ENCODE peak calls at places on chromosomes 5 and 9, in nine cellular contexts. U, I, N, E, L, W, Q, Y and O are unnamed samples.

GRCh38 chr5:132176543-132176945 is 51.1 kb downstream of the P4HA2 start:
- DNase-seq in E (no peak), Y (no peak), I (no peak), N (no peak), U (no peak), L (no peak), W (no peak), Q (no peak), O (no peak)

GRCh38 chr9:104025109-104025508 is 69.0 kb upstream of the SMC2 start:
- DNase-seq in Q (peak), W (no peak), Y (no peak), N (no peak), I (no peak), L (no peak), E (no peak), U (no peak), O (no peak)

GRCh38 chr9:128552744-128553221 is 396 bp downstream of the SPTAN1 start:
- DNase-seq in L (peak), E (no peak), W (no peak), Y (peak), I (peak), N (peak), Q (no peak), U (peak), O (no peak)

GRCh38 chr5:1208221-1208742 is 6.9 kb downstream of the SLC6A19 start:
- DNase-seq in Y (no peak), I (no peak), E (no peak), N (no peak), U (no peak), Q (no peak), W (no peak), L (no peak), O (no peak)

GRCh38 chr5:57195060-57195459 is 21.2 kb downstream of the GPBP1 start:
- DNase-seq in W (no peak), Q (no peak), I (no peak), Y (no peak), N (no peak), E (no peak), L (no peak), U (no peak), O (no peak)

GRCh38 chr9:95058795-95059386 is 258.6 kb downstream of the FANCC start:
- DNase-seq in U (peak), W (no peak), Y (no peak), N (no peak), I (no peak), Q (no peak), E (peak), L (no peak), O (no peak)

GRCh38 chr5:171521219-171521633 is 101.8 kb downstream of the FGF18 start:
- DNase-seq in W (no peak), Q (peak), Y (no peak), L (peak), N (no peak), U (peak), I (peak), E (peak), O (no peak)

GRCh38 chr9:114035845-114036785 is 42.0 kb downstream of the AMBP start:
- DNase-seq in Y (no peak), Q (no peak), I (no peak), E (no peak), N (no peak), U (no peak), L (no peak), W (no peak), O (no peak)

GRCh38 chr5:155661859-155662258 is 648.3 kb downstream of the KIF4B start:
- DNase-seq in Y (no peak), U (no peak), W (no peak), Q (no peak), E (no peak), L (no peak), I (no peak), N (no peak), O (no peak)

GRCh38 chr5:131280417-131280816 is 16.6 kb downstream of the CDC42SE2 start:
- DNase-seq in Q (no peak), L (no peak), I (no peak), N (no peak), W (no peak), U (no peak), Y (no peak), E (no peak), O (no peak)

GRCh38 chr9:34253460-34253837 is 74.6 kb downstream of the UBAP1 start:
- DNase-seq in W (no peak), U (no peak), L (no peak), E (peak), Y (peak), I (peak), Q (peak), N (no peak), O (no peak)

GRCh38 chr5:134136221-134136631 is 21.7 kb downstream of the TCF7 start:
- DNase-seq in E (no peak), U (no peak), N (no peak), W (no peak), Y (peak), I (no peak), Q (no peak), L (no peak), O (no peak)

GRCh38 chr5:41433552-41434181 is 76.7 kb downstream of the PLCXD3 start:
- DNase-seq in W (no peak), L (no peak), E (no peak), I (no peak), N (no peak), Q (peak), U (no peak), Y (no peak), O (no peak)

GRCh38 chr9:10873999-10874398 is 261.2 kb upstream of the PTPRD start:
- DNase-seq in E (no peak), Q (no peak), U (no peak), L (no peak), N (no peak), W (no peak), Y (no peak), I (no peak), O (no peak)

GRCh38 chr9:97237951-97238851 is 69.3 kb upstream of the CCDC180 start:
- DNase-seq in N (peak), U (peak), E (peak), L (peak), W (peak), Y (peak), I (peak), Q (peak), O (peak)

GRCh38 chr5:140106101-140106500 is 7.8 kb upstream of the PURA start:
- DNase-seq in Y (no peak), E (no peak), N (no peak), U (no peak), Q (no peak), W (no peak), L (no peak), I (no peak), O (no peak)

GRCh38 chr9:25003686-25004085 is 458.0 kb upstream of the IZUMO3 start:
- DNase-seq in U (no peak), Y (no peak), L (no peak), N (no peak), W (no peak), Q (no peak), E (no peak), I (peak), O (no peak)

GRCh38 chr5:155726267-155726666 is 600.7 kb upstream of the SGCD start:
- DNase-seq in U (no peak), Y (no peak), W (no peak), E (no peak), I (peak), N (peak), L (no peak), Q (peak), O (no peak)

GRCh38 chr5:168859471-168859870 is 280.3 kb upstream of the PANK3 start:
- DNase-seq in N (no peak), E (no peak), Q (no peak), Y (no peak), W (no peak), I (no peak), U (no peak), L (no peak), O (no peak)

GRCh38 chr9:110668528-110669167 is at the start of gene MUSK:
- DNase-seq in Q (no peak), W (no peak), L (no peak), N (no peak), Y (peak), I (no peak), U (no peak), E (no peak), O (no peak)

GRCh38 chr9:8960254-8960653 is 1160.7 kb upstream of the DMAC1 start:
- DNase-seq in Y (no peak), L (no peak), I (no peak), E (no peak), U (no peak), N (no peak), W (no peak), Q (no peak), O (no peak)

GRCh38 chr5:172760933-172761332 is 10.1 kb downstream of the DUSP1 start:
- DNase-seq in I (no peak), E (no peak), N (no peak), Q (no peak), Y (no peak), L (no peak), U (no peak), W (no peak), O (no peak)

GRCh38 chr5:139975306-139975705 is 67.8 kb downstream of the NRG2 start:
- DNase-seq in W (no peak), Q (no peak), E (no peak), Y (no peak), U (no peak), N (no peak), I (no peak), L (no peak), O (no peak)

GRCh38 chr5:164636456-164636855 is 1131.0 kb downstream of the MAT2B start:
- DNase-seq in L (no peak), N (no peak), E (no peak), Q (no peak), U (no peak), W (no peak), Y (no peak), I (no peak), O (no peak)

GRCh38 chr9:130946778-130947617 is 8.0 kb upstream of the FIBCD1 start:
- DNase-seq in N (no peak), L (peak), Y (no peak), I (peak), U (no peak), E (no peak), Q (peak), W (no peak), O (no peak)

GRCh38 chr5:101782352-101783087 is 513.6 kb downstream of the SLCO4C1 start:
- DNase-seq in L (no peak), N (no peak), Y (no peak), I (no peak), U (no peak), Q (no peak), E (no peak), W (no peak), O (no peak)

GRCh38 chr9:109974143-109974917 is 194.3 kb downstream of the PALM2AKAP2 start:
- DNase-seq in U (no peak), Q (no peak), I (no peak), L (no peak), E (no peak), Y (no peak), W (no peak), N (no peak), O (no peak)

GRCh38 chr5:125536582-125536981 is 790.1 kb upstream of the ZNF608 start:
- DNase-seq in L (no peak), W (no peak), I (no peak), U (no peak), Q (peak), N (no peak), Y (no peak), E (no peak), O (no peak)

GRCh38 chr5:124132843-124133242 is 613.6 kb downstream of the ZNF608 start:
- DNase-seq in Y (no peak), U (peak), Q (no peak), L (no peak), I (no peak), E (no peak), N (no peak), W (no peak), O (no peak)

GRCh38 chr5:11126844-11127243 is 365.8 kb upstream of the DAP start:
- DNase-seq in U (no peak), L (no peak), N (no peak), Y (no peak), W (no peak), E (no peak), Q (no peak), I (no peak), O (no peak)

GRCh38 chr5:14131855-14132503 is 11.2 kb upstream of the TRIO start:
- DNase-seq in L (no peak), U (no peak), Y (no peak), I (no peak), Q (no peak), N (no peak), W (no peak), E (no peak), O (no peak)

GRCh38 chr5:10949856-10950630 is 189.0 kb upstream of the DAP start:
- DNase-seq in I (no peak), Y (no peak), W (no peak), U (no peak), N (no peak), E (no peak), Q (no peak), L (no peak), O (no peak)

GRCh38 chr9:92444841-92445240 is 20.6 kb upstream of the OMD start:
- DNase-seq in N (no peak), U (no peak), Q (no peak), Y (no peak), E (no peak), W (no peak), I (no peak), L (no peak), O (no peak)

GRCh38 chr5:60492958-60493357 is 207.0 kb downstream of the DEPDC1B start:
- DNase-seq in L (no peak), I (peak), E (peak), U (no peak), Y (no peak), Q (peak), N (no peak), W (no peak), O (no peak)

GRCh38 chr5:38847549-38848341 is 1.9 kb downstream of the OSMR start:
- DNase-seq in Q (no peak), E (no peak), N (no peak), Y (no peak), U (no peak), W (no peak), I (peak), L (peak), O (no peak)
- TF ChIP-seq CTCF in Q (peak), E (peak), N (no peak), Y (no peak), U (no peak), W (no peak), I (no peak), L (no peak), O (no peak)

DNA sequence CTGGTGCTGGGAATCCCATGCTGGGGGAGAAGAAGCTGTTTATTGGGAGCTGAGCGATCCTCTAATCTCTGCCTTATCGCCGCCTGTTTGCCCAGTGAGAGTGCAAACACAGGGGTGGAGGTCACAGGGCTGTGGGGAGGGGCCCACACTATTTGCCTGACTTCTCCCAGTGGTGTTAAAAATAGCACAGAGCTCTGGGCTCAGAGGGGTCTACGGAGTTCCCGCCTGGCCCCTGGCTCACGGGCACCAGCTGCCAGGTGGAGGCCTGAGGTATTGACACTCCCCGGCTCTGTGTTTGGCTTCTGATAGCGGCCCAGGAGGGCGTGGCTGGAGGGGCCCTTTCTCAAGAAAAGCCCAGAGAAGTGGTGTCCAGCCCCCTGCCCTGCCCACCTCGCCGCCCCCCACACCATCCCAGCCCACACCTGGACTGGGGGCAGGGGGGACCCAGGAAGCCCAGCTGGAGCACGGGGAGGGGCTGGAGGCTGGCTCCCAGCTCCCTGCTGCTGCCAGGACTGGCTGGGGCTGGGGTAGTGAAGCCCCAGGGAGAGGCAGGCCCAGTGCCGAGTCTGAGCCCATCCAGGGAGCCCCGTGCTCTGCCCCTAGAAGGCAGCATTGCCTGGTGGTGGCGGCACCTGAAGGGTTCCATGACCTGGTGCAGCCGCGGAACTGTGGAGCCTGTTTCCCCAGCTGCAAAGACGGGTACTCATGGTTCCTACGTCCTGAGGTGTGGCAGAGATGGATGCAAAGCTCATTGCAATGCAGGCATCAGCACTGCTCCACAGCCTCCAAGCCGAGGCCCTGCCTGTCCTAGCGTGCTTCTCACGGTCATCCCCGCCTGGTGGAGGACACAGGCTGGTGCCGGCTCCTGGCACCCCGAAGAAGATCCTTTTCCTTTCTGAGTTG is 35.7 kb upstream of the EGFL7 start:
- DNase-seq in N (no peak), Y (no peak), Q (no peak), I (no peak), W (no peak), U (no peak), L (no peak), E (no peak), O (no peak)
- TF ChIP-seq CTCF in N (peak), Y (no peak), Q (no peak), I (no peak), W (peak), U (no peak), L (peak), E (peak), O (no peak)

DNA sequence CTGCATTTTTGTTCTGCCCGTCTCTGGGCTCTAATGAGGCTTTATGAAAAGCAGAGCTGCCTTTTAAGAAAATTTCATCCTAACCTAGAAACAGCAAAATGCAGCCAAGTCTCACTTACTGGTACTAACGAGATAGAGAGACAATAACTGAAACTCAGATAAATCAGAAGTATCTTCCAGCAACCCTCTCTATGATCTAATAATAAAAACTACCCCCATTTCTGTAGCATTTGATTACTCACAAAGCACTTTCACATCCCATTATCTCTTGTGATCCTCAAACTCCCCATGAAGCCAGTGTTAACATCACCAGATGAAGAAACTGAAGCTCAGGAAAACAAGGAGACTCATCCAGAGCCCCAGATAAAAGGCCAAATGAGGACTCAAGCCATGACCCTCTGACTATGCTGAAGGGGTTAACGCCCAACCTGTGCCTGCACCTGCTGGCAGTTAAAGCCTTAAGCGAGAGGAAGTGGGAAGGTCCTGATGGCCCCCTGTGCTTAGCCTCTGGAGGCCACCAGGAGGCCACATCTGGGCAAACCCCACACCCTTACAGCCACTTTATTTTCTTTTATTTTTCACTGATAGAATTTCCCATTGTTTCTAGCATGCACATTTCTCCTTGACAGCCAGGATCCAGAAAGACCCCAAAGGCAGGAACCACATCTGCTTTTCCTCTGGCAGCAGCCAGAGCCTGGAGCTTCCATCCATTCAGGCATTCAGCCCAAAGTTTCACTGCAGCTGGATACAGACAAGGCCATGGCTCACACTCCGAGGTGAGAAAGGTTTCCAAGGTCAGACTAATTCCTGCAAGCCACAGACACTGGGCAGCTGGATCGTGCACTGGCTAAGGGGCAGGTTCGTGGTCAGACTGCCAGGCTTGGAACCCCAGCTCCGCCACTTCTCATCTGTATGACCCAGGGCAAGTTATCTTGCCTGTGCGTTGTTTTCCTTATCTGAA is 37.2 kb downstream of the SPOCK1 start:
- DNase-seq in L (no peak), Y (no peak), I (no peak), Q (no peak), W (no peak), U (no peak), E (no peak), N (no peak), O (no peak)
- TF ChIP-seq CTCF in L (no peak), Y (no peak), I (no peak), Q (peak), W (no peak), U (no peak), E (peak), N (no peak), O (no peak)

GRCh38 chr5:111741270-111741669 is 15.7 kb downstream of the NREP start:
- DNase-seq in I (no peak), U (no peak), L (no peak), E (no peak), N (no peak), W (no peak), Y (no peak), Q (peak), O (no peak)

GRCh38 chr5:111742166-111742565 is 14.8 kb downstream of the NREP start:
- DNase-seq in N (no peak), Y (no peak), I (no peak), L (no peak), Q (no peak), E (no peak), U (no peak), W (no peak), O (no peak)

GRCh38 chr5:111738118-111738517 is 18.9 kb downstream of the NREP start:
- DNase-seq in W (no peak), N (no peak), U (no peak), L (no peak), E (no peak), I (no peak), Q (peak), Y (no peak), O (no peak)

GRCh38 chr5:111737716-111738115 is 19.3 kb downstream of the NREP start:
- DNase-seq in L (no peak), W (no peak), U (no peak), I (no peak), E (peak), N (no peak), Q (peak), Y (no peak), O (no peak)

DNA sequence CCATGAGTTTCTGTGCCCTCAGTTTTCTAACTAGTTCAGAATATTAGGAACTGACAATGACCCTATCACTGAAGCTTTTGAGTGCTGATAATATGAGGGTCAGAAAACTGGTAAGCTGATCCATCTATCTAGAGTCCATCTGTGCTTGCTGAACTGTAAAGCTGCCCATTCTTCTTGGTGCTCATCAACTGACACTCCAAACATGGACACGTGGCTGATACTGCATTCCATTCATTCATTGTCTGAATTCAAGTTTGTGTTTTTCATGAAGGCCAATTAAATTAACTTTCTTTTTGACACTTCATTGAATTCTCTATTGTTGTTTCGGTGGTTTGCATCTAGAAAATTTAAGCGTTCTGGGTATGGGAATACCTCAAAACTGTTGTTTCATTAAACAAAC is 17.6 kb downstream of the NREP start:
- DNase-seq in Y (no peak), I (no peak), Q (no peak), W (no peak), N (no peak), E (no peak), U (no peak), L (no peak), O (no peak)
- TF ChIP-seq CTCF in Y (no peak), I (no peak), Q (no peak), W (no peak), N (no peak), E (no peak), U (no peak), L (no peak), O (no peak)